ENCODE peak calls at places on chromosome X, in eight cellular contexts. K is ovary, V is suprapubic skin, M is tibial nerve, L is esophagus muscularis mucosa, Q is upper lobe of left lung, Z is A549, S is K562. T is an unnamed sample.

GRCh38 chrX:6363193-6363592 is 134.5 kb upstream of the NLGN4X start:
- DNase-seq in M (no peak), S (no peak), Q (no peak), L (no peak), Z (no peak), K (no peak), V (no peak), T (no peak)

GRCh38 chrX:15930585-15930984 is 76.0 kb upstream of the AP1S2 start:
- DNase-seq in Q (no peak), V (no peak), K (no peak), M (no peak), S (peak; percentile 12), Z (peak; percentile 45), L (no peak), T (no peak)

GRCh38 chrX:118272237-118272636 is 73.7 kb upstream of the WDR44 start:
- DNase-seq in L (no peak), Z (no peak), M (no peak), Q (no peak), K (no peak), V (no peak), S (no peak), T (no peak)

GRCh38 chrX:68842351-68842750 is 13.5 kb downstream of the EFNB1 start:
- DNase-seq in L (no peak), V (no peak), M (no peak), S (no peak), K (no peak), Q (no peak), Z (no peak), T (no peak)

GRCh38 chrX:103791826-103792458 is 15.3 kb downstream of the PLP1 start:
- DNase-seq in M (no peak), L (no peak), S (no peak), Q (no peak), Z (no peak), V (no peak), K (no peak), T (no peak)

GRCh38 chrX:7926914-7927258 is 327 bp downstream of the PNPLA4 start:
- DNase-seq in K (no peak), Q (no peak), M (no peak), L (no peak), Z (no peak), V (peak; percentile 60), S (no peak), T (no peak)

GRCh38 chrX:105331244-105331643 is 110.8 kb upstream of the TEX13A start:
- DNase-seq in V (no peak), S (no peak), L (no peak), Q (no peak), K (no peak), Z (no peak), M (no peak), T (no peak)

GRCh38 chrX:84223261-84223660 is 35.3 kb upstream of the RPS6KA6 start:
- DNase-seq in V (no peak), Q (no peak), Z (no peak), L (no peak), M (no peak), K (no peak), S (no peak), T (no peak)

GRCh38 chrX:1528186-1528883 is 8.7 kb downstream of the P2RY8 start:
- DNase-seq in M (no peak), K (no peak), Z (no peak), Q (no peak), V (peak; percentile 11), L (no peak), S (no peak), T (no peak)

GRCh38 chrX:63932006-63932405 is 147.0 kb upstream of the ARHGEF9 start:
- DNase-seq in V (no peak), Q (no peak), M (no peak), L (no peak), Z (no peak), K (no peak), S (no peak), T (no peak)

GRCh38 chrX:55815546-55815945 is 98.0 kb downstream of the RRAGB start:
- DNase-seq in V (no peak), S (no peak), Z (no peak), Q (no peak), L (no peak), K (no peak), M (no peak), T (no peak)

GRCh38 chrX:30627818-30628652 is 25.2 kb upstream of the GK start:
- DNase-seq in V (no peak), K (no peak), Q (no peak), M (no peak), Z (peak; percentile 22), L (no peak), S (no peak), T (no peak)

GRCh38 chrX:121642415-121642814 is 595.0 kb downstream of the GLUD2 start:
- DNase-seq in Q (no peak), K (no peak), L (no peak), S (no peak), Z (no peak), M (no peak), V (no peak), T (no peak)

GRCh38 chrX:53918697-53919096 is 125.6 kb downstream of the PHF8 start:
- DNase-seq in K (no peak), Z (no peak), L (no peak), S (no peak), V (no peak), Q (no peak), M (no peak), T (no peak)

GRCh38 chrX:1389181-1389992 is 2.5 kb downstream of the SLC25A6 start:
- DNase-seq in L (no peak), V (peak; percentile 68), K (no peak), M (no peak), Q (peak; percentile 85), S (no peak), Z (no peak), T (peak; percentile 24)

GRCh38 chrX:5113128-5113527 is 1115.5 kb downstream of the NLGN4X start:
- DNase-seq in L (no peak), M (no peak), K (no peak), S (peak; percentile 1), Z (peak; percentile 25), Q (no peak), V (no peak), T (no peak)

GRCh38 chrX:130994671-130995070 is 63.5 kb upstream of the ARHGAP36 start:
- DNase-seq in M (peak; percentile 4), L (no peak), V (no peak), Q (no peak), K (no peak), S (peak; percentile 28), Z (peak; percentile 21), T (no peak)

GRCh38 chrX:129678176-129678880 is 23.6 kb upstream of the APLN start:
- DNase-seq in S (no peak), M (no peak), K (peak; percentile 53), Z (peak; percentile 69), L (no peak), V (no peak), Q (peak; percentile 91), T (peak; percentile 55)

GRCh38 chrX:68936608-68937007 is 107.8 kb downstream of the EFNB1 start:
- DNase-seq in V (peak; percentile 30), M (no peak), K (no peak), Z (peak; percentile 10), Q (no peak), S (no peak), L (no peak), T (peak; percentile 22)

GRCh38 chrX:49079489-49080428 is at the start of gene WDR45:
- DNase-seq in M (peak; percentile 66), Q (peak; percentile 86), K (peak; percentile 76), V (peak; percentile 87), L (peak; percentile 92), S (peak; percentile 86), Z (peak; percentile 78), T (peak; percentile 73)

GRCh38 chrX:1751781-1752180 is 136.9 kb downstream of the ASMT start:
- DNase-seq in M (no peak), Z (no peak), K (no peak), V (no peak), L (no peak), S (no peak), Q (no peak), T (no peak)

DNA sequence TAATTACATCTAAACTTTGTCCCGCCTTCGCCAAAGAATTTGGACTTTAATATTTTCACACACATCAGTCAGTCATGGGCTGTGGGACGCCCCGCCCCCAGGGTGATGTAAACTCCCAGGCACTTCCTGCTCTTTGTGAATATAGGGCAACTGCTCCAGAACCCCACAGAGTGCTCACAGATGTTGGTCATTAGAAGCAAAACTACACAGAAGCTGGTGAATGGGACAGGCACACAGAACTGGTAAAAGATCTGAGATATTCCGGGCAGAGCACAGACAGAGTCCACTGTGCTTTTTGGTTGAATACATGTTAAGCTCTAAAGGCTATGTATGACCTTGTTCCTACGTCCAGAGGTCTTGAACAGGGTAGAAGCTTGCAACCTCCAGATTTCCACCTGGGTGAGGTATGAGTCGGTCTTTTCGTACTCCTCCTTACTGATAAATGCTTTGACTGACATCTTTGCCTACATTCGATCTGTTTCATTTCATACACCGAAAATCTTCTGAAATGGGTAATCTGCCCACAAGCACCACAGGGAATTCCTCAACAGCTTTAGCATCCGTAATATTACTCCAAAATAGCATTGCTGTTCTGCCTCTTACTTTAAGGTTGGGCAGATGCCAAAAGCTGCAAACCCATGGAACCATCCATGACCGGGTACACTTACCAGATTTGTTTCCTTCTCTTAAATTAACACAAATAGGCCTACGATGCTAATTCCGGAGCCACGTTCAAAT is 144.6 kb downstream of the AMELX start:
- DNase-seq in Z (no peak), L (no peak), K (no peak), S (peak; percentile 57), Q (peak; percentile 2), V (no peak), M (no peak), T (no peak)
- H3K27ac ChIP-seq in Z (no peak overlapping the region), L (peak overlapping the region; percentile 73), K (peak overlapping the region; percentile 41), S (peak overlapping the region; percentile 82), Q (no peak overlapping the region), V (no peak overlapping the region), M (no peak overlapping the region), T (no peak overlapping the region)

GRCh38 chrX:119391279-119391678 is 7.9 kb upstream of the SLC25A43 start:
- DNase-seq in V (no peak), K (no peak), Z (peak; percentile 46), L (no peak), M (no peak), Q (no peak), S (peak; percentile 30), T (peak; percentile 29)
- TF ChIP-seq EP300 in V (no peak), K (no peak), Z (no peak), L (no peak), M (no peak), Q (no peak), S (no peak), T (no peak)

GRCh38 chrX:111465664-111466063 is 45.8 kb upstream of the SERTM2 start:
- DNase-seq in S (no peak), Q (no peak), Z (no peak), M (no peak), V (no peak), K (no peak), L (no peak), T (no peak)

GRCh38 chrX:111460612-111461011 is 48.6 kb upstream of the DCX start:
- DNase-seq in Q (no peak), V (no peak), M (no peak), S (no peak), Z (no peak), L (no peak), K (no peak), T (no peak)
- H3K27ac ChIP-seq in Q (no peak overlapping the region), V (no peak overlapping the region), M (no peak overlapping the region), S (no peak overlapping the region), Z (no peak overlapping the region), L (no peak overlapping the region), K (no peak overlapping the region), T (no peak overlapping the region)

DNA sequence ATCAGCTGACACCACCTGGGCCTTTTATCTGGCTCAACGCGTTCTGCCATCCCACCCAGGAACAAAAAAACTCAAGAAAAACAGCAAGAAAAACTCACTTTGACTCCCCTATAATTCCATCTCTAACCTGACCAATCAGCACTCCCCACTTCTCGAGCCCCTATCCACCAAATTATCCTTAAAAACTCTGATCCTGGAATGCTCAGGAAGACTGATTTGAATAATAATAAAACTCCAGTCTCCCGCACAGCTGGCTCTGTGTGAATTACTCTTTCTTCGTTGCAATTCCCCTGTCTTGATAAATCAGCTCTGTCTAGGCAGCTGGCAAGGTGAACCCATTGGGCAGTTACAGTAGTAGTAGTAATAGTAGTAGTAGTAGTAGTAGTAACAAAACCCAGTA is 165.7 kb upstream of the CASK start:
- DNase-seq in V (no peak), Z (no peak), K (no peak), Q (no peak), L (no peak), S (no peak), M (no peak), T (no peak)
- TF ChIP-seq EP300 in V (no peak), Z (no peak), K (no peak), Q (no peak), L (no peak), S (no peak), M (no peak), T (no peak)